ENCODE peak calls at places on chromosomes 4 and X, in seven cellular contexts. I is HCT116, C is H1, A is GM12878, T is HepG2, D is K562, P is SK-N-SH. U is an unnamed sample.

GRCh38 chr4:185936650-185937376 is 124.8 kb upstream of the SORBS2 start:
- DNase-seq in C (no peak), T (no peak), A (no peak), I (no peak), P (no peak), D (no peak), U (no peak)

GRCh38 chr4:66182651-66183050 is 512.4 kb upstream of the EPHA5 start:
- DNase-seq in I (no peak), P (no peak), A (no peak), T (no peak), C (no peak), D (no peak), U (no peak)

GRCh38 chr4:13244342-13244905 is 239.7 kb downstream of the RAB28 start:
- DNase-seq in P (no peak), I (no peak), A (no peak), C (no peak), D (no peak), T (no peak), U (no peak)

GRCh38 chr4:166816901-166817300 is 417.4 kb downstream of the SPOCK3 start:
- DNase-seq in A (no peak), T (no peak), D (no peak), C (no peak), P (no peak), I (peak; percentile 26), U (no peak)

GRCh38 chr4:81818385-81818784 is 346.7 kb upstream of the RASGEF1B start:
- DNase-seq in C (no peak), A (no peak), I (no peak), P (no peak), D (no peak), T (peak; percentile 50), U (peak; percentile 2)

GRCh38 chrX:24306430-24306829 is 7.4 kb downstream of the SUPT20HL2 start:
- DNase-seq in P (no peak), C (no peak), D (peak; percentile 10), T (peak; percentile 21), A (no peak), I (no peak), U (no peak)

GRCh38 chr4:41657561-41657960 is 91.0 kb downstream of the PHOX2B start:
- DNase-seq in D (no peak), P (no peak), I (no peak), A (no peak), T (no peak), C (no peak), U (no peak)

GRCh38 chrX:147468600-147468999 is 443.1 kb upstream of the FMR1 start:
- DNase-seq in D (no peak), A (no peak), C (no peak), P (no peak), T (no peak), I (no peak), U (no peak)

GRCh38 chr4:53116959-53117358 is 248.9 kb downstream of the SCFD2 start:
- DNase-seq in T (no peak), P (no peak), D (no peak), C (no peak), A (no peak), I (no peak), U (no peak)

GRCh38 chrX:148938348-148938747 is 437.9 kb downstream of the AFF2 start:
- DNase-seq in A (no peak), C (no peak), D (no peak), I (no peak), T (no peak), P (no peak), U (no peak)

GRCh38 chr4:139454646-139455045 is 725 bp downstream of the RAB33B start:
- DNase-seq in A (no peak), C (no peak), I (no peak), D (no peak), T (no peak), P (no peak), U (no peak)

GRCh38 chr4:1009647-1010521 is 1.5 kb upstream of the FGFRL1 start:
- DNase-seq in A (no peak), T (no peak), C (peak; percentile 84), P (peak; percentile 97), I (no peak), D (peak; percentile 88), U (no peak)

GRCh38 chr4:95949136-95949765 is 109.4 kb downstream of the PDHA2 start:
- DNase-seq in A (no peak), P (no peak), C (no peak), D (no peak), T (no peak), I (no peak), U (no peak)

GRCh38 chr4:38860788-38861424 is 4.3 kb upstream of the TLR6 start:
- DNase-seq in T (peak; percentile 66), D (peak; percentile 76), I (peak; percentile 74), C (peak; percentile 72), A (peak; percentile 41), P (peak; percentile 47), U (no peak)

GRCh38 chrX:146887020-146887419 is 72.5 kb upstream of the CXorf51A start:
- DNase-seq in T (no peak), D (no peak), P (no peak), C (no peak), I (no peak), A (no peak), U (peak; percentile 21)

GRCh38 chrX:72052415-72053090 is 79.2 kb downstream of the RTL5 start:
- DNase-seq in A (no peak), C (no peak), T (no peak), D (no peak), P (no peak), I (no peak), U (no peak)

GRCh38 chr4:27148211-27148895 is 287.7 kb downstream of the STIM2 start:
- DNase-seq in D (no peak), A (no peak), P (no peak), C (no peak), T (no peak), I (no peak), U (no peak)

GRCh38 chr4:119585771-119586170 is 42.8 kb downstream of the PDE5A start:
- DNase-seq in P (no peak), A (no peak), I (no peak), D (no peak), T (no peak), C (no peak), U (no peak)

GRCh38 chrX:15158736-15159406 is 111.0 kb downstream of the ASB9 start:
- DNase-seq in P (no peak), T (no peak), D (no peak), I (no peak), A (peak; percentile 33), C (no peak), U (no peak)

GRCh38 chrX:132614297-132614696 is 125.5 kb upstream of the MBNL3 start:
- DNase-seq in C (no peak), I (no peak), T (peak; percentile 38), A (no peak), D (no peak), P (no peak), U (no peak)

GRCh38 chrX:16484338-16484737 is 165.6 kb upstream of the S100G start:
- DNase-seq in D (no peak), I (peak; percentile 56), A (no peak), P (no peak), T (no peak), C (no peak), U (peak; percentile 44)

GRCh38 chrX:151042852-151043251 is 59.7 kb downstream of the HMGB3 start:
- DNase-seq in P (no peak), C (no peak), I (no peak), D (no peak), T (no peak), A (no peak), U (no peak)

GRCh38 chrX:125778256-125778655 is 387.8 kb downstream of the DCAF12L2 start:
- DNase-seq in I (no peak), T (no peak), A (no peak), P (no peak), C (no peak), D (no peak), U (no peak)

GRCh38 chrX:106007815-106008214 is 30.7 kb downstream of the SERPINA7 start:
- DNase-seq in C (no peak), T (peak; percentile 90), A (no peak), D (no peak), P (no peak), I (no peak), U (no peak)
- TF ChIP-seq JUND in C (no peak), T (no peak), A (no peak), D (no peak), P (no peak), I (no peak), U (no peak)

GRCh38 chr4:181672751-181673150 is 570.5 kb upstream of the TENM3 start:
- DNase-seq in A (no peak), P (no peak), T (no peak), I (no peak), D (no peak), C (no peak), U (no peak)
- TF ChIP-seq JUND in A (no peak), P (no peak), T (no peak), I (no peak), D (no peak), C (no peak), U (no peak)

GRCh38 chr4:48596336-48596735 is 106.3 kb downstream of the ZAR1 start:
- DNase-seq in C (no peak), P (no peak), A (no peak), T (no peak), D (no peak), I (no peak), U (no peak)
- TF ChIP-seq JUND in C (no peak), P (no peak), A (no peak), T (no peak), D (no peak), I (no peak), U (no peak)

DNA sequence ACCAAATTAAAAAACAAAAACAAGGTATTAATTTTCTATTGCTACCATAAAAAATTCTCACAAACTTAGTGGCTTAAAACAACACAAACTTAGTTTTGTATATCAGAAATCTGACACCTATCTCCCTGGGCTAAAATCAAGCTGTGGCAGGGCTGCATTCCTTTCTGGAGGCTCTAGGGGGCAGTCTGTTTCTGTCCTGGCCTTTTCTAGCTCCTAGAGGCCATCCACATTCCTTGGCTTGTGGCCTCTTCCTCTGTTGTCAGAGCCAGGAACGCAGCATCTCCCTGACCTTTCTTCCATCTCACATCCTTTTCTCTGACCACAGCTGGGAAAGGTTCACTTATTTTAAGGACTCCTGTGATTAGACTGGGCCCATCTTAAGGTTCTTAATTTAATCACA is 38.9 kb upstream of the TLR2 start:
- DNase-seq in A (no peak), P (no peak), I (no peak), D (no peak), C (no peak), T (no peak), U (no peak)
- TF ChIP-seq JUND in A (no peak), P (no peak), I (no peak), D (no peak), C (no peak), T (no peak), U (no peak)

U was measured in T47D.